ENCODE peak calls at places on chromosome 10, in four cellular contexts. A is CD4-positive, alpha-beta T cell; R is iris pigment epithelial cell; Y is T-helper 1 cell. J is an unnamed sample.

GRCh38 chr10:52420656-52421055 is 106.6 kb downstream of the DKK1 start:
- DNase-seq in A (no peak), Y (no peak), R (no peak), J (no peak)

GRCh38 chr10:52597189-52597863 is 175.3 kb downstream of the MBL2 start:
- DNase-seq in Y (no peak), R (no peak), A (no peak), J (no peak)

GRCh38 chr10:24215193-24215592 is 6.3 kb downstream of the KIAA1217 start:
- DNase-seq in A (no peak), R (peak; percentile 10), Y (no peak), J (no peak)

GRCh38 chr10:34228066-34228465 is 587.0 kb downstream of the PARD3 start:
- DNase-seq in A (no peak), R (no peak), Y (no peak), J (no peak)

GRCh38 chr10:98892523-98892922 is 343.1 kb downstream of the HPSE2 start:
- DNase-seq in R (no peak), A (no peak), Y (no peak), J (no peak)

GRCh38 chr10:51937313-51937712 is 237.9 kb upstream of the CSTF2T start:
- DNase-seq in A (no peak), Y (no peak), R (peak; percentile 83), J (no peak)

GRCh38 chr10:102604379-102604960 is 39.8 kb upstream of the TRIM8 start:
- DNase-seq in R (peak; percentile 91), A (no peak), Y (no peak), J (peak; percentile 94)

GRCh38 chr10:3485287-3485686 is 299.7 kb downstream of the KLF6 start:
- DNase-seq in R (no peak), A (no peak), Y (no peak), J (no peak)

GRCh38 chr10:114412907-114413386 is 8.6 kb upstream of the AFAP1L2 start:
- DNase-seq in A (no peak), R (no peak), Y (no peak), J (peak; percentile 97)

GRCh38 chr10:58651040-58651439 is 138.4 kb downstream of the BICC1 start:
- DNase-seq in A (no peak), Y (no peak), R (peak; percentile 75), J (peak; percentile 68)

GRCh38 chr10:15603446-15604011 is 116.2 kb downstream of the ITGA8 start:
- DNase-seq in R (no peak), Y (no peak), A (no peak), J (no peak)

GRCh38 chr10:78604721-78605120 is 464.0 kb upstream of the ZMIZ1 start:
- DNase-seq in A (no peak), R (no peak), Y (no peak), J (no peak)

GRCh38 chr10:91768123-91768522 is 30.1 kb upstream of the TNKS2 start:
- DNase-seq in R (peak; percentile 26), Y (no peak), A (no peak), J (no peak)

GRCh38 chr10:79380918-79381775 is 33.9 kb downstream of the PPIF start:
- DNase-seq in R (no peak), A (no peak), Y (no peak), J (no peak)

GRCh38 chr10:113893570-113893969 is 39.1 kb downstream of the NHLRC2 start:
- DNase-seq in A (no peak), Y (no peak), R (no peak), J (no peak)

GRCh38 chr10:79084012-79084971 is 15.5 kb downstream of the ZMIZ1 start:
- DNase-seq in A (no peak), Y (no peak), R (peak; percentile 92), J (peak; percentile 95)

GRCh38 chr10:18196806-18197550 is 56.8 kb downstream of the CACNB2 start:
- DNase-seq in A (no peak), R (peak; percentile 31), Y (no peak), J (no peak)

GRCh38 chr10:71848325-71849277 is 2.5 kb downstream of the PSAP start:
- DNase-seq in R (peak; percentile 39), Y (no peak), A (no peak), J (peak; percentile 66)

GRCh38 chr10:80544316-80544953 is 6.7 kb downstream of the SH2D4B start:
- DNase-seq in Y (no peak), R (no peak), A (no peak), J (no peak)

GRCh38 chr10:110074298-110074697 is 66.5 kb downstream of the ADD3 start:
- DNase-seq in A (no peak), R (no peak), Y (no peak), J (no peak)

GRCh38 chr10:8043569-8044306 is 10.8 kb upstream of the GATA3 start:
- DNase-seq in A (no peak), Y (no peak), R (no peak), J (no peak)

GRCh38 chr10:91378061-91378460 is 32.1 kb upstream of the HECTD2 start:
- DNase-seq in A (peak; percentile 7), Y (no peak), R (peak; percentile 35), J (peak; percentile 50)

GRCh38 chr10:2150315-2150714 is 413.0 kb upstream of the ADARB2 start:
- DNase-seq in Y (no peak), R (no peak), A (no peak), J (no peak)

GRCh38 chr10:79079490-79080355 is 11.0 kb downstream of the ZMIZ1 start:
- DNase-seq in A (no peak), R (peak; percentile 71), Y (no peak), J (peak; percentile 49)